ENCODE peak calls at places on chromosomes 2 and 18, in eight cellular contexts. Z is glutamatergic neuron; C is stomach; Y is stimulated activated CD8-positive, alpha-beta memory T cell treated with anti-CD3 and anti-CD28 coated beads, Interleukin-12 subunit alpha, Interleukin-12 subunit beta, amount 100 ng/mL, for 4 hours; F is AG09309; I is activated T-cell treated with anti-CD3 and anti-CD28 coated beads, Interleukin-2, amount 50 U/mL, for 72 hours; O is T-cell; U is activated naive CD8-positive, alpha-beta T cell treated with anti-CD3 and anti-CD28 coated beads, Interleukin-2, amount 10 ng/mL, durations not matched to agents 7 days and 5 days. M is an unnamed sample.

GRCh38 chr2:120108049-120108448 is 95.2 kb downstream of the EPB41L5 start:
- DNase-seq in Y (no peak), O (no peak), C (peak; percentile 63), I (no peak), U (no peak), Z (no peak), F (peak; percentile 34), M (no peak)

GRCh38 chr2:12314119-12314735 is 402.5 kb upstream of the TRIB2 start:
- DNase-seq in C (no peak), O (no peak), U (no peak), Z (peak; percentile 40), Y (no peak), F (no peak), I (no peak), M (no peak)

GRCh38 chr2:159613515-159614336 is 2.6 kb downstream of the BAZ2B start:
- DNase-seq in I (no peak), U (no peak), Z (no peak), F (no peak), O (no peak), Y (no peak), C (no peak), M (no peak)

GRCh38 chr2:234989183-234989701 is 37.4 kb downstream of the SH3BP4 start:
- DNase-seq in F (no peak), Y (no peak), C (peak; percentile 99), Z (no peak), O (no peak), I (no peak), U (no peak), M (peak; percentile 60)

GRCh38 chr18:8264861-8265411 is 344.3 kb upstream of the RAB12 start:
- DNase-seq in C (no peak), Z (no peak), I (no peak), U (no peak), Y (no peak), F (no peak), O (no peak), M (no peak)

GRCh38 chr2:134290363-134290762 is 36.5 kb downstream of the MGAT5 start:
- DNase-seq in O (no peak), U (no peak), Y (no peak), C (no peak), F (no peak), Z (no peak), I (no peak), M (no peak)

GRCh38 chr2:36516136-36516870 is 81.7 kb downstream of the FEZ2 start:
- DNase-seq in O (no peak), Y (no peak), F (no peak), Z (no peak), I (no peak), U (no peak), C (no peak), M (no peak)

GRCh38 chr2:161570424-161571050 is 53.7 kb upstream of the SLC4A10 start:
- DNase-seq in O (no peak), Y (no peak), C (no peak), U (no peak), I (no peak), F (no peak), Z (no peak), M (no peak)

GRCh38 chr2:15506231-15506819 is 54.8 kb downstream of the NBAS start:
- DNase-seq in O (no peak), U (no peak), C (no peak), F (no peak), Z (no peak), I (no peak), Y (no peak), M (no peak)

GRCh38 chr2:171432206-171432968 is 1.4 kb downstream of the METTL8 start:
- DNase-seq in C (no peak), I (peak; percentile 16), Y (no peak), U (no peak), F (no peak), O (no peak), Z (no peak), M (no peak)

GRCh38 chr2:152466925-152467676 is 132.1 kb downstream of the FMNL2 start:
- DNase-seq in I (no peak), F (no peak), U (no peak), C (no peak), O (no peak), Y (no peak), Z (no peak), M (peak; percentile 53)

GRCh38 chr18:13070460-13070859 is 79.3 kb downstream of the CEP192 start:
- DNase-seq in U (no peak), F (no peak), O (no peak), I (no peak), Y (no peak), Z (no peak), C (no peak), M (no peak)

GRCh38 chr18:58793361-58793760 is 71.3 kb upstream of the ZNF532 start:
- DNase-seq in Z (no peak), I (no peak), C (no peak), U (no peak), O (no peak), F (peak; percentile 75), Y (no peak), M (no peak)

M was measured in hippocampal formation.